ENCODE peak calls at places on chromosomes 3 and 15, in six cellular contexts. H is astrocyte of the spinal cord, Y is mucosa of descending colon, D is skeletal muscle cell, P is psoas muscle, G is choroid plexus epithelial cell. E is an unnamed sample.

GRCh38 chr3:101204246-101204645 is 116.1 kb downstream of the IMPG2 start:
- DNase-seq in H (peak), Y (no peak), D (no peak), P (no peak), G (peak), E (no peak)

GRCh38 chr15:74156678-74157411 is 16.7 kb upstream of the ISLR start:
- DNase-seq in H (peak), Y (no peak), D (no peak), P (no peak), G (peak), E (no peak)

GRCh38 chr15:42729409-42729808 is 7.5 kb downstream of the CDAN1 start:
- DNase-seq in H (no peak), Y (no peak), D (no peak), P (no peak), G (no peak), E (no peak)

GRCh38 chr3:162142511-162142910 is 645.9 kb downstream of the OTOL1 start:
- DNase-seq in H (peak), Y (no peak), D (peak), P (no peak), G (peak), E (no peak)

GRCh38 chr3:17143893-17144664 is 259.3 kb downstream of the PLCL2 start:
- DNase-seq in H (no peak), Y (no peak), D (no peak), P (no peak), G (no peak), E (no peak)

GRCh38 chr15:78374436-78375393 is 34.6 kb downstream of the CRABP1 start:
- DNase-seq in H (no peak), Y (peak), D (no peak), P (no peak), G (no peak), E (no peak)

GRCh38 chr3:72930754-72931153 is 42.9 kb downstream of the GXYLT2 start:
- DNase-seq in H (no peak), Y (peak), D (no peak), P (no peak), G (no peak), E (no peak)

GRCh38 chr15:77036537-77037474 is 34.1 kb downstream of the TSPAN3 start:
- DNase-seq in H (no peak), Y (no peak), D (no peak), P (no peak), G (no peak), E (no peak)

GRCh38 chr3:44509393-44509921 is 32.0 kb upstream of the ZNF445 start:
- DNase-seq in H (no peak), Y (no peak), D (no peak), P (no peak), G (peak), E (peak)

GRCh38 chr3:191246628-191247027 is 47.6 kb downstream of the OSTN start:
- DNase-seq in H (peak), Y (no peak), D (no peak), P (no peak), G (peak), E (peak)

GRCh38 chr3:67692621-67693020 is 38.2 kb upstream of the SUCLG2 start:
- DNase-seq in H (peak), Y (no peak), D (no peak), P (no peak), G (peak), E (no peak)

GRCh38 chr15:78726870-78727551 is 84.3 kb downstream of the ADAMTS7 start:
- DNase-seq in H (peak), Y (peak), D (no peak), P (no peak), G (no peak), E (peak)

GRCh38 chr3:148513066-148513671 is 184.5 kb upstream of the AGTR1 start:
- DNase-seq in H (peak), Y (no peak), D (no peak), P (no peak), G (peak), E (peak)

GRCh38 chr15:68991723-68992122 is 22.8 kb upstream of the NOX5 start:
- DNase-seq in H (no peak), Y (no peak), D (no peak), P (no peak), G (peak), E (no peak)

GRCh38 chr3:196227086-196227485 is 10.8 kb downstream of the SLC51A start:
- DNase-seq in H (no peak), Y (no peak), D (no peak), P (no peak), G (no peak), E (no peak)

GRCh38 chr3:146542968-146543367 is 1.4 kb downstream of the PLSCR1 start:
- DNase-seq in H (no peak), Y (no peak), D (no peak), P (no peak), G (peak), E (no peak)

GRCh38 chr15:64883997-64884511 is 27.6 kb upstream of the ANKDD1A start:
- DNase-seq in H (peak), Y (peak), D (peak), P (peak), G (peak), E (peak)

GRCh38 chr15:95302809-95303208 is 1027.7 kb upstream of the NR2F2 start:
- DNase-seq in H (no peak), Y (no peak), D (no peak), P (no peak), G (no peak), E (no peak)

GRCh38 chr3:46903341-46904302 is 26.1 kb downstream of the PTH1R start:
- DNase-seq in H (peak), Y (no peak), D (no peak), P (peak), G (peak), E (no peak)

GRCh38 chr3:45590822-45591546 is 3.6 kb upstream of the LIMD1 start:
- DNase-seq in H (no peak), Y (peak), D (no peak), P (no peak), G (no peak), E (no peak)

GRCh38 chr15:73727330-73728018 is 25.7 kb downstream of the INSYN1 start:
- DNase-seq in H (peak), Y (no peak), D (peak), P (no peak), G (peak), E (no peak)

GRCh38 chr3:151219056-151219455 is 16.0 kb upstream of the GPR171 start:
- DNase-seq in H (peak), Y (no peak), D (peak), P (no peak), G (peak), E (peak)

GRCh38 chr15:31303434-31304073 is 23.1 kb upstream of the KLF13 start:
- DNase-seq in H (no peak), Y (peak), D (no peak), P (peak), G (peak), E (no peak)

GRCh38 chr3:40753371-40753770 is 228.6 kb downstream of the ZNF621 start:
- DNase-seq in H (no peak), Y (no peak), D (no peak), P (no peak), G (no peak), E (no peak)

GRCh38 chr3:15645740-15646490 is 44.4 kb downstream of the BTD start:
- DNase-seq in H (peak), Y (no peak), D (peak), P (peak), G (peak), E (peak)

GRCh38 chr3:126287536-126288181 is 69.5 kb downstream of the KLF15 start:
- DNase-seq in H (peak), Y (peak), D (no peak), P (peak), G (peak), E (peak)

GRCh38 chr3:111861396-111861795 is 2.3 kb downstream of the PHLDB2 start:
- DNase-seq in H (peak), Y (no peak), D (no peak), P (no peak), G (peak), E (no peak)

GRCh38 chr3:126476976-126477330 is 1.3 kb upstream of the ZXDC start:
- DNase-seq in H (no peak), Y (peak), D (no peak), P (peak), G (no peak), E (no peak)

GRCh38 chr3:11643212-11644087 is at the start of gene VGLL4:
- DNase-seq in H (peak), Y (peak), D (peak), P (peak), G (peak), E (peak)

GRCh38 chr15:57388199-57388863 is 12.0 kb downstream of the CGNL1 start:
- DNase-seq in H (no peak), Y (no peak), D (no peak), P (no peak), G (no peak), E (no peak)

GRCh38 chr3:52742418-52743041 is 28.2 kb downstream of the NEK4 start:
- DNase-seq in H (peak), Y (peak), D (no peak), P (no peak), G (peak), E (peak)

GRCh38 chr3:60912142-60912541 is 339.1 kb downstream of the FHIT start:
- DNase-seq in H (no peak), Y (no peak), D (no peak), P (no peak), G (no peak), E (no peak)

GRCh38 chr3:39907981-39908380 is 98.6 kb downstream of the MYRIP start:
- DNase-seq in H (peak), Y (peak), D (peak), P (no peak), G (no peak), E (no peak)

GRCh38 chr3:129425619-129426018 is 2.8 kb downstream of the EFCAB12 start:
- DNase-seq in H (no peak), Y (no peak), D (no peak), P (no peak), G (no peak), E (no peak)

GRCh38 chr3:129429080-129429451 is 630 bp upstream of the EFCAB12 start:
- DNase-seq in H (no peak), Y (no peak), D (no peak), P (no peak), G (peak), E (no peak)

GRCh38 chr3:129428020-129428381 is 435 bp downstream of the EFCAB12 start:
- DNase-seq in H (no peak), Y (no peak), D (no peak), P (no peak), G (peak), E (peak)

GRCh38 chr3:129429597-129429996 is 1.2 kb upstream of the EFCAB12 start:
- DNase-seq in H (no peak), Y (no peak), D (no peak), P (no peak), G (no peak), E (no peak)

DNA sequence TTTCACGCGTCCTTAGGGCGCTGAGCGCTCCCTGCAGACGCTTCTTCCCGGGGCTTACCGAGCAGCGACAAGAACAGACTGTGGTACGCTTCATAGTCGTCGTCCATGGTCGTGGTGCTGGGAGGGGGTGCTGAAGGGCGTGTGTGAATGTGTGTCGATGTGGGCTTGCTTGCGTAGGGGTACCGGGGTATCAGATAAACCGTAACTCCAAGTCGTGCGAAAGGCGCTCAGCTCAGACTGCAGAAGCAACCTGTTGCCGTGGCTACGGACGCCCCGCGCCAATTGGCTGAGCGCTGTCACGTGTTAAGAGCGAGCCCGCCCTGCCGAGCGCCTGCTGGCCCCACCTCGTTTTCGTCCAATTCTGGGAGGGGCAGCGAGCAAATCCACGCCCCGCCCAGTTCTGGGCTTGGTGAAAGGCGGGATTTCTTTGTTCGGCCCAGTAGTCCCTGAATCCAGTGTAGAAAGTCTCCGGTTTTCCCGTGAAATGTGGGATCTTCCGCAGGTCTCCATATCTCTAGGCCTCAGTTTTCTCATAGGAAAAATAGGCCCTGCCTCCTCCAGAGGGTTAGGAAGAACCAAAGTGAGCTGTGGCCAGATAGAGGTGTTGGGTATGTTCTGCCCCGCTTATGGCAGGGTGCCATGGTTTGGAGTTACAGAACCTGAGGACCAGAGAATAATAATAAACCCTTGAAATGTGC is at the start of gene EFCAB12:
- DNase-seq in H (peak), Y (peak), D (peak), P (peak), G (peak), E (peak)
- H3K4me3 ChIP-seq in H (peak), Y (no peak), D (peak), P (peak), G (peak), E (peak)

DNA sequence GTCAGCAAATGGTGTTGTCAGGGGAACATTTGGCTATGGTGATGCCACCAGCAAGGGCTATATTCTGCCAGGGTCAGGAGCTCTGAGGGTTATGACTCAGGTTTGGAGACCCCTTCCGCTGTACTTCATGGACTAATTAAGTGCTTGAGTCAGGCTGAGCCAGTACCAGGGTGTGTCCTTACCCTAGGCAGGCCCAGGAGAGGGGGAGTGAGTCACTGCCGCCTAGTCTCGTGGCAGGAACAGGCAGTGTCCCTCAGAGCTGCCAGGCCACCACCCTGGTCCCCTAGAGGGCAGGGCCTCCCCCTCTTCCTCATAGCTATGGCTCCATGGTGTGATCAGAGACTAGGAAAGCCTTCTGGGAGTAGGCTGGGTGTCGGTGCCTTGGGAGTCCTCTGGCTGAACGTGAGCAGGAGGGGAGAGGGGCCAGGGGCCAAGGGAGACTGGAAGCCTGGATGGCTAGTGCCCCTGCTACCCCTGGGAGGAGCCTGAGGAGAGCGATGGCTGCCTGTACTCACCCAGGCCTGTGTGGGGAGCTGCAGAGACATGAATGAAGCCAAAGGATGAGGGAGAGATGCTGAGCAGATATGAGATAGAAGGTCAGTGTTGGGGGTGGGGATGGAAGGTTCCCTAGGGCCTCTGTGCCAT is 10.6 kb downstream of the MAPKAPK3 start:
- DNase-seq in H (peak), Y (no peak), D (peak), P (peak), G (peak), E (no peak)
- H3K4me3 ChIP-seq in H (no peak), Y (no peak), D (no peak), P (no peak), G (no peak), E (no peak)

DNA sequence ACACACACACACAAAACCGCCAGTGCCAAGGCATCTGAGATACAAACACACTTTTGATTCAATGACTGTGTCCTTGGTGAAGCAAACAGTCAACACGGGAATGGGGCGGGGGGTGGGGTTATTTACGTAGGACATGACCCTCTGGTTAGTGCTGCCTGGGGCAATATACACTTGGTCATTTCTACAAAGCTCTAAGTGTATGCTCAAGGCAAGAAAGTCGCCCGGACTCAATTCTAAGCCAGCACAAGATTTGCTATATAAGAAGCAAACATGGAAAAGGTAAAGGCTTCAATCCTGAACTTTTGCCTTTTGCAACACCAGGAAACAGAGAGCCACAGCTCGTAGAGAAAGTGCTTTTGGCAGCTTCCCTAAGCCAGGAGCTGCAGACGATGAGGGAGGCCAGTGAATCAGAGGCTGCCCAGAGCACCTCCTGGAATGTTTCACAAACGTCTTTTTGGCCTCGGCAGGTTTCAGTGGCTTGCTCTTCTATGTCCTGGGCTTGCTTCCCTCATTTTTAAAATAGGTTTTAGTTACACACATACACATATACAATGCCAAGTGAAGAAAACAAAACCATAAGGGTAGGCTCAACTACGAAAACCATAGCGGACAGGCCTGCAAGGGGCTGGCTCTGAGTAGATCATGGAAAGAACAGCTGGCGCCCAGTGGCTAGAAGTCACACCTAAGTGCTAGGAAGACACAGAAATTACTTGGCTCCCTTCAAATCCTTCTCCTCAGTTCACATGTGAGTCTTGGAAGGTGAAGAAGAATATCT is 73.6 kb downstream of the TM4SF4 start:
- DNase-seq in H (peak), Y (peak), D (peak), P (peak), G (peak), E (no peak)
- H3K4me3 ChIP-seq in H (no peak), Y (no peak), D (no peak), P (peak), G (no peak), E (no peak)

DNA sequence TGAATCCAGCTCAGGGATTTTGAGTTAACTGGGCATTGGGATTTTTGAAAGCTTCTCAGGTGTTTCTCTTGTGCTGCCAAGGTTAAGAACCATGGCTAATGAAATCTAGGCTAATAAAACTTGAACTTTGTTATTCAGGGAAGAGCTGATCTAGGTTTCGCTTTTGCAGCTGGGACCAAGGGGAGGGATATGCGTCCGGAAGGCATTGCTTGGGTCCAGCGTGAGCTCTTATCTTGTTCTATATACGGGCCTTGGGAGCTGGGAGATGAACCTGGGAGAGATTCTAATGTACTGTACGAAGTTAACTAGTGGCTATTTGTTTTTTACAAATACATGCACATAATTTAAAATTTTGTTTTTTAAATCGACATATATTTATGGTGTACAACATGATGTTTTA is 29.8 kb downstream of the ITPR1 start:
- DNase-seq in H (no peak), Y (no peak), D (no peak), P (no peak), G (no peak), E (no peak)
- H3K4me3 ChIP-seq in H (no peak), Y (no peak), D (no peak), P (no peak), G (no peak), E (no peak)

DNA sequence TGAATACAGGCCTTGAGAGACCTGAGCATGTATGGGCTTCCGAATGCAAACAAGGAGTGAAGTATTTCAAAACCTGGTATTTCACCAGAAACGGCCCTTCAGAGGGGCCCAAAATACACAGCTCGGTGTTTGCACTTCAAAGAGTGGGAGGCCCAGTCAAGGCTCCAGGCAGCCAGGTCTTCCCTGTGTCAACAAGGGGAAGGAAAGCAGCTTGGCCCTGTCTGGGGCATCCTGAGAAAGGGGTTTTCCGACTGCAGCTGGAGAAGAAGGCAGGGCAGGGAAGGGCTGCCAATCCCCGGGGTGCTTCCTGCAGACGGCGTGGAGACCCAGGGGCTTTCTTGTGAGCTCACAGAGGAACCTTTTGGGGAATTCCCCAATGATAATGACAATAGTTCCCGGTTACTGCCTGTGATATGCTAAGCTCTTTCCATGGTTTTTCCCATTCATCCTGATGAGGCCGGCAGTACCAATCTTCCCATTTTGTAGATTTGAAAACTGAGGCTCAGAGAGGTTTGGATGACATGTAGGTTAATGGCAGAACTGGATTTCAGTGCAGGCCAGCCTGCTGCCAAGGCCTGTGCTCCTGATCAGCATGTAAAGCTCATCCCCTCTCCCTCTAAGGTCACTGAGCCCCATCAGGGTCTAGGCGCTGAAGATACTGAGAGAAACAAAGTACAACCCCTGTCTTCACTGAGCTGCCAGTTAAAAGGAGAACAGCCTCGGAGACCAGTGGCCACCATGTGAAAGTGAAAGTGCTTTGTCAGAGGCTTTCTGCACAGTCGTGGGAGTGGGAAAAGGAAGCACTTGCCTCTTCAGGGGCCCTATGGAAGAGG is 43.0 kb upstream of the TLE3 start:
- DNase-seq in H (peak), Y (peak), D (no peak), P (peak), G (peak), E (peak)
- H3K4me3 ChIP-seq in H (no peak), Y (no peak), D (no peak), P (no peak), G (no peak), E (no peak)

E was measured in A673.